ENCODE peak calls at places on chromosome 1, in four cellular contexts. W, V, T and H are unnamed samples.

GRCh38 chr1:21034725-21035628 is 141.7 kb downstream of the EIF4G3 start:
- DNase-seq in W (no peak), V (no peak), T (no peak), H (no peak)

GRCh38 chr1:221141606-221142285 is 262.5 kb downstream of the HLX start:
- DNase-seq in W (no peak), V (no peak), T (no peak), H (no peak)

GRCh38 chr1:20401405-20402010 is 84.5 kb downstream of the CAMK2N1 start:
- DNase-seq in W (no peak), V (no peak), T (no peak), H (no peak)

GRCh38 chr1:106571109-106571508 is 485.4 kb upstream of the PRMT6 start:
- DNase-seq in W (no peak), V (no peak), T (no peak), H (peak)

GRCh38 chr1:227357229-227358078 is 39.2 kb upstream of the CDC42BPA start:
- DNase-seq in W (no peak), V (no peak), T (peak), H (peak)

GRCh38 chr1:114075082-114075481 is 78.6 kb downstream of the SYT6 start:
- DNase-seq in W (no peak), V (no peak), T (no peak), H (no peak)

GRCh38 chr1:7247158-7247557 is 461.9 kb downstream of the CAMTA1 start:
- DNase-seq in W (no peak), V (no peak), T (no peak), H (no peak)

GRCh38 chr1:995665-996633 is 3.9 kb downstream of the HES4 start:
- DNase-seq in W (no peak), V (no peak), T (no peak), H (no peak)

GRCh38 chr1:71339238-71339637 is 258.4 kb upstream of the ZRANB2 start:
- DNase-seq in W (no peak), V (no peak), T (no peak), H (no peak)

GRCh38 chr1:43587594-43587993 is 56.9 kb downstream of the PTPRF start:
- DNase-seq in W (peak), V (no peak), T (peak), H (no peak)

GRCh38 chr1:160625725-160626498 is 20.9 kb downstream of the SLAMF1 start:
- DNase-seq in W (no peak), V (no peak), T (peak), H (no peak)

GRCh38 chr1:108082741-108083562 is 117.2 kb downstream of the SLC25A24 start:
- DNase-seq in W (no peak), V (peak), T (peak), H (no peak)

GRCh38 chr1:200982071-200982945 is 41.2 kb downstream of the KIF21B start:
- DNase-seq in W (peak), V (no peak), T (peak), H (no peak)

GRCh38 chr1:168771104-168771630 is 42.2 kb upstream of the DPT start:
- DNase-seq in W (no peak), V (no peak), T (no peak), H (no peak)

GRCh38 chr1:103107696-103108524 is at the start of gene COL11A1:
- DNase-seq in W (no peak), V (no peak), T (no peak), H (no peak)
- H3K4me3 ChIP-seq in W (peak), V (no peak), T (peak), H (peak)

GRCh38 chr1:27348861-27349783 is 7.3 kb downstream of the SYTL1 start:
- DNase-seq in W (no peak), V (peak), T (no peak), H (no peak)
- H3K4me3 ChIP-seq in W (peak), V (peak), T (peak), H (peak)

GRCh38 chr1:191993549-191993948 is 164.7 kb upstream of the RGS18 start:
- DNase-seq in W (peak), V (no peak), T (peak), H (no peak)
- H3K4me3 ChIP-seq in W (no peak), V (no peak), T (no peak), H (no peak)

DNA sequence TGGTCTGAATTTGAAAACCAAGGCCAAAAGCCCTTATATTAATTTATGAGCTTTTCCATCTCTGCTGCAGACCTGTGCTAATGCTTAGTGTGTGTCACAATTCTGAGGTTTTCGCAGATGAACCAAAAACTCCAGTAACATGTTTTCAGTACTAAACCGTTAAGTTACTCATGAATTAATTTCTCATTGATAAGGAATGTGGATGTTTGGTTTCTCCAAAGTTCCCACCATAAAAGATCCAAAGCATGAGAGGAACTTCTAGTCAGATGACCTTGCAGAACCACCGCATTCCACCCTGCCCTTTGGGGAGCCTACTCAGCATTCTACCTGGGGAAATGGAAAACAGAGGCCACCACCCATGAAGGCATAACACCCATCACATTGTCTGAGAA is 7.5 kb upstream of the LEPR start:
- DNase-seq in W (peak), V (no peak), T (no peak), H (no peak)
- H3K4me3 ChIP-seq in W (no peak), V (no peak), T (no peak), H (no peak)

DNA sequence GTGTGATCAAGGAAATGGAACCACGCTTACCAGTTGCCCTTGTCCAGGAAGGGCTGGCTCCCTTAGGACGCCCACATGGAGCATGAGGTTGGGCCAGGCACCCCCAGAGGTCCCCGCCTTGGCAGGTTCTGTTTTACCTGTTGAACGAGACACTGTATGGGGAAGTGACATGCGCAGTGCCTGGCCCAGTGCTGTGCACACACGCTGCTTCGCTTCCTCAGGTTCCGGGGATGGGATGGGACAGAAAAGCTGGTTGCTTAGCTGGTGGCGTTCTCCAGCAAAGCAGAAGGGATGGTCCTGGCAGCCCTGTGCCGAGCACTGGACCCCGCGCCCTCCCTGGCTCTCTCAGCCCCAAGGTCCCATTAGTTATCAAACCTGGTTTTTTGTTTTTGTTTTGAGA is 20.7 kb downstream of the SLC66A1 start:
- DNase-seq in W (no peak), V (no peak), T (no peak), H (no peak)
- H3K4me3 ChIP-seq in W (no peak), V (no peak), T (no peak), H (no peak)